ENCODE peak calls at places on chromosomes 12 and 14, in four cellular contexts. K, S, L and V are unnamed samples.

GRCh38 chr14:96398432-96398831 is 6.5 kb downstream of the AK7 start:
- DNase-seq in K (no peak), S (no peak), L (no peak), V (no peak)

GRCh38 chr14:79510659-79511058 is 700.6 kb downstream of the DIO2 start:
- DNase-seq in K (peak), S (peak), L (no peak), V (no peak)

GRCh38 chr12:68279227-68280054 is 26.0 kb upstream of the IL22 start:
- DNase-seq in K (peak), S (no peak), L (no peak), V (no peak)

GRCh38 chr12:66144796-66145754 is 14.5 kb upstream of the LLPH start:
- DNase-seq in K (peak), S (peak), L (no peak), V (no peak)

GRCh38 chr14:93716002-93716401 is 72.3 kb downstream of the PRIMA1 start:
- DNase-seq in K (no peak), S (no peak), L (no peak), V (no peak)

GRCh38 chr14:28398501-28398900 is 368.1 kb upstream of the FOXG1 start:
- DNase-seq in K (peak), S (peak), L (no peak), V (no peak)

GRCh38 chr14:51561141-51561540 is 90.6 kb upstream of the FRMD6 start:
- DNase-seq in K (no peak), S (no peak), L (no peak), V (no peak)

GRCh38 chr14:65169351-65169750 is 67.0 kb upstream of the MAX start:
- DNase-seq in K (peak), S (peak), L (peak), V (peak)

GRCh38 chr14:77979666-77980351 is 179.9 kb downstream of the ADCK1 start:
- DNase-seq in K (no peak), S (no peak), L (no peak), V (no peak)

GRCh38 chr14:101442451-101442850 is 118.8 kb upstream of the DIO3 start:
- DNase-seq in K (no peak), S (no peak), L (no peak), V (no peak)

GRCh38 chr12:48681416-48681737 is 661 bp downstream of the KANSL2 start:
- DNase-seq in K (no peak), S (no peak), L (peak), V (peak)

GRCh38 chr14:102630405-102630804 is 38.0 kb downstream of the RCOR1 start:
- DNase-seq in K (no peak), S (no peak), L (no peak), V (no peak)

GRCh38 chr14:99427632-99428315 is 52.9 kb downstream of the SETD3 start:
- DNase-seq in K (no peak), S (peak), L (no peak), V (no peak)

GRCh38 chr12:115481141-115481540 is 796.4 kb downstream of the MED13L start:
- DNase-seq in K (no peak), S (no peak), L (no peak), V (peak)

GRCh38 chr14:105128059-105128458 is 40.5 kb downstream of the JAG2 start:
- DNase-seq in K (no peak), S (no peak), L (no peak), V (no peak)

GRCh38 chr14:104343294-104343625 is 204.9 kb downstream of the KIF26A start:
- DNase-seq in K (no peak), S (no peak), L (no peak), V (no peak)

GRCh38 chr12:108235231-108235959 is 103.7 kb downstream of the CMKLR1 start:
- DNase-seq in K (no peak), S (no peak), L (no peak), V (no peak)

GRCh38 chr14:72828604-72829003 is 65.3 kb downstream of the DPF3 start:
- DNase-seq in K (peak), S (no peak), L (no peak), V (no peak)

GRCh38 chr12:57087689-57088441 is 1.0 kb upstream of the NAB2 start:
- DNase-seq in K (peak), S (peak), L (peak), V (peak)

GRCh38 chr14:100610511-100611217 is 23.4 kb upstream of the BEGAIN start:
- DNase-seq in K (no peak), S (peak), L (no peak), V (no peak)

GRCh38 chr12:9319044-9319841 is 111.0 kb upstream of the PZP start:
- DNase-seq in K (no peak), S (peak), L (no peak), V (no peak)

GRCh38 chr12:123431951-123432886 is 4.3 kb downstream of the RILPL2 start:
- DNase-seq in K (no peak), S (no peak), L (no peak), V (no peak)

GRCh38 chr14:52977798-52978197 is 26.9 kb upstream of the FERMT2 start:
- DNase-seq in K (no peak), S (no peak), L (no peak), V (no peak)

GRCh38 chr12:27398466-27398865 is 48.1 kb upstream of the SMCO2 start:
- DNase-seq in K (no peak), S (no peak), L (no peak), V (no peak)

GRCh38 chr12:87150969-87151662 is 878.1 kb downstream of the C12orf50 start:
- DNase-seq in K (no peak), S (no peak), L (no peak), V (peak)

GRCh38 chr12:11513288-11513687 is 117.9 kb upstream of the PRB2 start:
- DNase-seq in K (no peak), S (peak), L (no peak), V (no peak)
- TF ChIP-seq CTCF in K (no peak), S (peak), L (no peak), V (no peak)

DNA sequence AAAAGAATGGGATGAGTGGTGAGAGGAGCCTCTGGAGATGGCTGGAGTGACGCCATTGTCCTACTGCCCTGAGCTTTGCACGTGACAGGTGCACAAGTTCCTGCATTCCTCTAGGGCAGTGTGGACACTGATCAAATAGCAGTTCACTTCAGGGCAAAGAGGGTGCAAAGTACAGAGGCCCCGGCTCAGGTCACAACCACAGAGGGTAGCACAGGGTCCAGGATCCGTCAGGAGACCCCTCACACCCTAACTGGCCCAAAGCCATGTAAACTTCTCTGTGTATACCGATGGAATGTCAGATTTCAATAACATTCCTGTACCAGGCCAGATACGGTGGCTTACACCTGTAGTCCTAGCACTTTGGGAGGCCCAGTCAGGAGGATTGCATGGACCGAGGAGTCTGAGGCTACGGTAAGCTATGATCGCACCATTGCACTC is 10.4 kb upstream of the FBLN5 start:
- DNase-seq in K (no peak), S (no peak), L (no peak), V (no peak)
- TF ChIP-seq CTCF in K (no peak), S (no peak), L (no peak), V (no peak)

DNA sequence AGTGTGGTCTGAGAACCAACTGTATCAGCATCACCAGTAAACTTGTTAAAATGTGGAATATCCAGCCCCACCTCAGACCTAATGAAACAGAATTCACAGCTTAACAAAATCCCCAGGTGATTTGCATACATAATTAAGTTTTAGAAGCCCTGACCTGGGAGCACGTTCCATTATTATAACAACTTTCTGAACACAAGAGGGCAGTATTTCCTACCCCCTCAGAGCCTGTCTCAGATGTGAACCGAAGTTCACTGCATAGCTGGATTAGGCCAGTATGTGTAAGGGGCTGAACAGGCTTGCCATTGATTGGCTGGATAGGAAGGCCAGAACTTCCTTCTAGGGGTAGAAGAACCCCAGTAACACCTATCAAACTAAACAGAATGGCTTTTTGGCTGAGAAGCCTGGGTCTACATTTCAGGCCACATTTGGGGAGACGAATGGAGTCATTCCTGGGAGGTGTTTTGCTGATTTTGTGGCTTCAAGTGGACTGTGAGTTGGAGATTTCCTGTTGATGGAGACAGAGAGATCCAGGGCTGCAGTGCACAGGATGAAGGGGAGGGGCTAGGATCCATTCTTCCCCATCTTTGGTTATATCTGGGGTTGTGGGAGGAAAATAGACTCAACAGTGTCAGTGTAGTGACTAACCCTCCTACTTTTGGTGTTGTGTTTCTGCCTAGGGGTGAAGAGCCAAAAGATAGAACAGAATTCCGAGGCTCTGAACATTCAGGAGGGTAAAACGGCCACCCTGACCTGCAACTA is 94.7 kb upstream of the OR4E1 start:
- DNase-seq in K (no peak), S (no peak), L (peak), V (peak)
- TF ChIP-seq CTCF in K (no peak), S (no peak), L (peak), V (peak)

GRCh38 chr12:96266238-96266637 is 72.1 kb downstream of the ELK3 start:
- DNase-seq in K (no peak), S (no peak), L (no peak), V (no peak)
- TF ChIP-seq CTCF in K (no peak), S (no peak), L (no peak), V (no peak)

GRCh38 chr12:75628511-75628910 is 117.1 kb upstream of the KRR1 start:
- DNase-seq in K (no peak), S (no peak), L (no peak), V (no peak)

GRCh38 chr12:75628916-75629315 is 117.5 kb upstream of the KRR1 start:
- DNase-seq in K (no peak), S (no peak), L (no peak), V (no peak)

GRCh38 chr12:75622492-75622891 is 111.1 kb upstream of the KRR1 start:
- DNase-seq in K (no peak), S (no peak), L (no peak), V (no peak)

GRCh38 chr12:75623631-75624118 is 112.3 kb upstream of the KRR1 start:
- DNase-seq in K (peak), S (peak), L (no peak), V (no peak)
- TF ChIP-seq CTCF in K (no peak), S (peak), L (no peak), V (no peak)

DNA sequence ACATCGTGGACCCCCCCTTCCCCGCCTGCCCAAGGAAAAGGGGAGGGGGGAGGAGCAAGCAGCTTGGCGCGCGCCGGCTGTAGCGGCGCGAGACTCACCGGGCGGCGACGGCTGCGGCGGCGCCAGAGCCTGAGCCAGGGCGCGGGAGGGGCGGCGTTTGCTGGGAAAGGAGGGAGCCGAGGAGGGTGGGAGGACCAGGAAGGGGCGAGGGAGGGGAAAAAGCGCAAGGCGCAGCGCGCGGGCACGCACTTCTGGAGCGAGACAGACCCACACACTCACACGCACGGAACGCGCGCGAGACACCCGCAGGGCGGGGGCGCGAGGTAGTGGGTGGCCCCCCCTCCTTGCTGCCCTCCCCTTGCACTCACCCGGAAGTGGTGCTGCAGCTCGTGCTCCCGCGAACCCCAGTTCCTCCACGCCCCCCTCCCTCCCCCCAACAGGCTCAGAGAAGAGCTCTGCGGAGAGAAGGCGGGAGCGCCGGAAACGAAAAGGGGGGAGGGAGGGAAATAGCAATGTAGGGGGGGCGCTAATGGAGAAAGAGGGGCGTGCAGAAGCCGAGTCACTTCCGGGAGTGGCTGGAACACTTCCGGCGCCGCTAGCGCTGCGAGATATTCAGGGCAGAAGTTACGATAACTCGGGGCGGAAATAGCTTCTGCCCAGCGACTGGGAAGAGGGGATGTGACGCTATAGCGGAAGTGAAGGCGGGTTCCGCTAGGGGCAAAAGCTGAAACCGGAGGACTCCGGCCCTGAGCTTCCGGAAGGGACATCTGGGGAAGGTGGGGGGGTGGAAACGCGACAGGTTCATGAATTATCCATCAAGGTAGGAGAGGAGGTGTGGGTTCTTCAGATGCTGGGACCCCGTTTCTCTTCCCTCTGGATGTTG is at the start of gene ZNF384:
- DNase-seq in K (peak), S (peak), L (peak), V (peak)
- TF ChIP-seq CTCF in K (no peak), S (no peak), L (peak), V (no peak)

GRCh38 chr14:71123579-71124135 is 216.4 kb downstream of the PCNX1 start:
- DNase-seq in K (no peak), S (no peak), L (no peak), V (no peak)
- TF ChIP-seq CTCF in K (no peak), S (no peak), L (no peak), V (no peak)

GRCh38 chr14:71538288-71538687 is 393.9 kb upstream of the RGS6 start:
- DNase-seq in K (no peak), S (peak), L (no peak), V (no peak)
- TF ChIP-seq CTCF in K (no peak), S (no peak), L (no peak), V (no peak)